ENCODE peak calls at places on chromosome 11, in ten cellular contexts. O, P, T, Z, R, U, I, A, H and L are unnamed samples.

GRCh38 chr11:79314906-79315689 is 125.7 kb downstream of the TENM4 start:
- DNase-seq in U (no peak), R (no peak), Z (no peak), T (no peak), I (no peak), O (no peak), H (no peak), A (no peak), P (no peak), L (peak; percentile 37)

GRCh38 chr11:74685905-74686304 is 45.3 kb downstream of the CHRDL2 start:
- DNase-seq in H (no peak), P (no peak), R (no peak), Z (no peak), O (no peak), U (no peak), I (no peak), A (no peak), T (no peak), L (no peak)

GRCh38 chr11:92329644-92330043 is 105.0 kb downstream of the FAT3 start:
- DNase-seq in O (no peak), R (no peak), T (no peak), U (no peak), H (no peak), P (no peak), Z (no peak), A (no peak), I (no peak), L (no peak)

GRCh38 chr11:122721201-122721963 is 65.9 kb downstream of the UBASH3B start:
- DNase-seq in T (no peak), Z (no peak), A (no peak), U (no peak), P (no peak), H (no peak), O (no peak), I (no peak), R (no peak), L (no peak)

GRCh38 chr11:36030707-36031365 is 87.0 kb downstream of the LDLRAD3 start:
- DNase-seq in H (no peak), O (no peak), A (no peak), P (no peak), Z (no peak), I (no peak), T (no peak), U (no peak), R (no peak), L (no peak)

GRCh38 chr11:33867566-33867965 is 24.3 kb downstream of the LMO2 start:
- DNase-seq in P (no peak), Z (no peak), R (no peak), H (no peak), U (no peak), A (no peak), O (no peak), T (no peak), I (no peak), L (no peak)

GRCh38 chr11:107808526-107808925 is 50.1 kb downstream of the SLC35F2 start:
- DNase-seq in H (no peak), I (no peak), O (no peak), Z (no peak), R (no peak), T (no peak), A (no peak), U (no peak), P (no peak), L (no peak)

GRCh38 chr11:1292018-1292643 is 17.3 kb downstream of the TOLLIP start:
- DNase-seq in P (no peak), R (no peak), Z (no peak), I (no peak), U (no peak), A (no peak), H (no peak), T (no peak), O (no peak), L (no peak)

GRCh38 chr11:36233226-36233625 is 56.0 kb downstream of the COMMD9 start:
- DNase-seq in R (no peak), T (no peak), Z (no peak), A (no peak), I (no peak), P (no peak), H (no peak), O (no peak), U (no peak), L (no peak)

GRCh38 chr11:59102259-59102765 is 4.7 kb upstream of the FAM111B start:
- DNase-seq in P (peak; percentile 6), Z (peak; percentile 61), O (no peak), H (peak; percentile 9), A (peak; percentile 38), T (peak; percentile 10), I (no peak), R (peak; percentile 42), U (peak; percentile 32), L (peak; percentile 52)